ENCODE peak calls at places on chromosomes 13 and 19, in seven cellular contexts. I, O, T, A, R, N and D are unnamed samples.
A peak's percentile ranks its signal among the peaks of the same experiment; 100 is the strongest.

GRCh38 chr13:65342938-65343337 is 1887.2 kb downstream of the PCDH9 start:
- DNase-seq in N (no peak), T (no peak), O (no peak), I (no peak), A (no peak), R (no peak), D (no peak)

GRCh38 chr19:53546766-53547541 is 9.0 kb downstream of the ZNF331 start:
- DNase-seq in N (peak; percentile 64), T (no peak), A (no peak), O (no peak), I (no peak), R (no peak), D (no peak)

GRCh38 chr19:43562211-43562697 is 13.1 kb downstream of the XRCC1 start:
- DNase-seq in I (no peak), O (no peak), T (no peak), A (no peak), N (no peak), R (no peak), D (no peak)

GRCh38 chr13:88376762-88377388 is 705.7 kb downstream of the SLITRK5 start:
- DNase-seq in T (no peak), A (no peak), O (no peak), I (no peak), R (no peak), N (no peak), D (no peak)

GRCh38 chr19:3483226-3483628 is at the start of gene SMIM44:
- DNase-seq in T (no peak), O (no peak), A (no peak), I (no peak), R (no peak), N (no peak), D (no peak)

GRCh38 chr13:105940882-105941281 is 594.6 kb downstream of the EFNB2 start:
- DNase-seq in O (no peak), N (no peak), R (no peak), T (no peak), A (no peak), I (no peak), D (no peak)

GRCh38 chr19:53308339-53308811 is 25.2 kb upstream of the ZNF845 start:
- DNase-seq in O (no peak), R (no peak), N (peak; percentile 1), T (no peak), A (peak; percentile 21), I (no peak), D (no peak)

GRCh38 chr13:113421673-113422270 is 31.5 kb downstream of the ADPRHL1 start:
- DNase-seq in T (no peak), A (no peak), N (no peak), R (no peak), O (no peak), I (no peak), D (no peak)

GRCh38 chr13:111922086-111922485 is 144.9 kb upstream of the SOX1 start:
- DNase-seq in I (no peak), A (no peak), N (no peak), O (no peak), R (no peak), T (no peak), D (no peak)

GRCh38 chr19:2135474-2136402 is 15.6 kb downstream of the AP3D1 start:
- DNase-seq in R (no peak), O (no peak), I (no peak), N (no peak), A (no peak), T (no peak), D (peak; percentile 92)

GRCh38 chr13:90293793-90294361 is 1053.6 kb upstream of the MIR17HG start:
- DNase-seq in O (no peak), I (no peak), N (no peak), T (no peak), A (no peak), R (no peak), D (no peak)

GRCh38 chr19:30028118-30028991 is 86.3 kb downstream of the URI1 start:
- DNase-seq in R (no peak), A (no peak), O (no peak), I (no peak), N (no peak), T (no peak), D (no peak)

GRCh38 chr19:35544110-35544802 is 1.2 kb upstream of the TMEM147 start:
- DNase-seq in I (no peak), T (no peak), R (no peak), A (no peak), O (no peak), N (no peak), D (no peak)